ENCODE peak calls at places on chromosome 17, in ten cellular contexts. K is heart right ventricle; Y is GM23248; S is CD4-positive, CD25-positive, alpha-beta regulatory T cell; H is fibroblast of lung; R is cardiac muscle cell; G is OCI-LY7; T is stomach; E is CD8-positive, alpha-beta memory T cell; U is ovary. W is an unnamed sample. For H3K4me1, the result is how much of the 10 kb centered on the place peaks cover.

GRCh38 chr17:74875155-74875969 is 2.6 kb upstream of the FDXR start:
- DNase-seq in K (no peak), Y (no peak), S (no peak), H (no peak), R (no peak), G (no peak), T (no peak), E (no peak), U (no peak), W (no peak)

GRCh38 chr17:74539281-74539820 is 6.6 kb downstream of the CD300C start:
- DNase-seq in K (no peak), Y (no peak), S (no peak), H (no peak), R (no peak), G (no peak), T (no peak), E (no peak), U (no peak), W (peak)

GRCh38 chr17:223723-224471 is 42.4 kb upstream of the DOC2B start:
- DNase-seq in K (no peak), Y (no peak), S (no peak), H (no peak), R (no peak), G (no peak), T (no peak), E (no peak), U (peak), W (peak)

GRCh38 chr17:58432806-58433573 is 15.7 kb upstream of the RNF43 start:
- DNase-seq in K (no peak), Y (no peak), S (no peak), H (no peak), R (no peak), G (peak), T (no peak), E (no peak), U (no peak), W (no peak)

GRCh38 chr17:41013606-41014005 is 4.7 kb upstream of the KRTAP3-1 start:
- DNase-seq in K (peak), Y (peak), S (no peak), H (no peak), R (no peak), G (no peak), T (no peak), E (no peak), U (no peak), W (no peak)

GRCh38 chr17:15655162-15655561 is 28.9 kb downstream of the TRIM16 start:
- DNase-seq in K (no peak), Y (no peak), S (no peak), H (peak), R (no peak), G (no peak), T (peak), E (no peak), U (no peak), W (no peak)

GRCh38 chr17:63275318-63275967 is 170.7 kb downstream of the CYB561 start:
- DNase-seq in K (no peak), Y (peak), S (peak), H (peak), R (no peak), G (no peak), T (no peak), E (no peak), U (no peak), W (no peak)

GRCh38 chr17:979539-980405 is at the start of gene NXN:
- DNase-seq in K (peak), Y (peak), S (peak), H (peak), R (peak), G (peak), T (peak), E (peak), U (peak), W (peak)

GRCh38 chr17:62706598-62707424 is 79.3 kb downstream of the MRC2 start:
- DNase-seq in K (no peak), Y (no peak), S (no peak), H (no peak), R (no peak), G (no peak), T (no peak), E (no peak), U (no peak), W (no peak)

GRCh38 chr17:43679911-43680310 is 18.2 kb upstream of the MEOX1 start:
- DNase-seq in K (no peak), Y (no peak), S (no peak), H (no peak), R (no peak), G (no peak), T (no peak), E (no peak), U (no peak), W (no peak)

GRCh38 chr17:74832421-74832820 is 27.3 kb downstream of the GRIN2C start:
- DNase-seq in K (no peak), Y (no peak), S (no peak), H (no peak), R (no peak), G (peak), T (no peak), E (no peak), U (no peak), W (no peak)

GRCh38 chr17:151004-151403 is 13.6 kb downstream of the SCGB1C2 start:
- DNase-seq in K (no peak), Y (no peak), S (no peak), H (no peak), R (no peak), G (no peak), T (no peak), E (no peak), U (peak), W (peak)

GRCh38 chr17:55299162-55299838 is 34.5 kb downstream of the HLF start:
- DNase-seq in K (no peak), Y (no peak), S (no peak), H (no peak), R (no peak), G (no peak), T (no peak), E (no peak), U (no peak), W (no peak)

GRCh38 chr17:9195961-9196668 is 174.8 kb downstream of the NTN1 start:
- DNase-seq in K (no peak), Y (no peak), S (no peak), H (no peak), R (peak), G (no peak), T (no peak), E (no peak), U (no peak), W (no peak)

GRCh38 chr17:20109121-20109520 is 100.0 kb downstream of the SPECC1 start:
- DNase-seq in K (no peak), Y (no peak), S (no peak), H (no peak), R (no peak), G (no peak), T (no peak), E (no peak), U (no peak), W (no peak)

GRCh38 chr17:34305606-34306005 is 13.6 kb upstream of the CCL8 start:
- DNase-seq in K (no peak), Y (no peak), S (no peak), H (peak), R (no peak), G (no peak), T (no peak), E (no peak), U (no peak), W (no peak)

GRCh38 chr17:4895676-4896331 is 3.5 kb upstream of the C17orf107 start:
- DNase-seq in K (no peak), Y (no peak), S (no peak), H (no peak), R (peak), G (no peak), T (no peak), E (peak), U (peak), W (no peak)

GRCh38 chr17:32596206-32596605 is 109.4 kb downstream of the CDK5R1 start:
- DNase-seq in K (no peak), Y (no peak), S (no peak), H (no peak), R (no peak), G (no peak), T (no peak), E (no peak), U (no peak), W (no peak)

GRCh38 chr17:42562845-42563509 is 1.0 kb downstream of the COASY start:
- DNase-seq in K (no peak), Y (no peak), S (no peak), H (no peak), R (no peak), G (peak), T (no peak), E (no peak), U (no peak), W (no peak)

GRCh38 chr17:17484451-17484899 is 7.7 kb downstream of the MED9 start:
- DNase-seq in K (no peak), Y (peak), S (no peak), H (peak), R (no peak), G (no peak), T (no peak), E (no peak), U (no peak), W (no peak)

GRCh38 chr17:231191-231965 is 49.9 kb upstream of the DOC2B start:
- DNase-seq in K (no peak), Y (no peak), S (no peak), H (no peak), R (no peak), G (peak), T (no peak), E (peak), U (peak), W (no peak)

GRCh38 chr17:38447502-38448095 is 19.3 kb downstream of the ARHGAP23 start:
- DNase-seq in K (no peak), Y (no peak), S (no peak), H (no peak), R (no peak), G (no peak), T (no peak), E (no peak), U (no peak), W (no peak)

GRCh38 chr17:16384557-16384956 is 3.7 kb downstream of the UBB start:
- DNase-seq in K (no peak), Y (no peak), S (no peak), H (no peak), R (no peak), G (no peak), T (no peak), E (no peak), U (no peak), W (no peak)

GRCh38 chr17:9512323-9513168 is 63.1 kb downstream of the STX8 start:
- DNase-seq in K (no peak), Y (peak), S (no peak), H (peak), R (no peak), G (no peak), T (no peak), E (no peak), U (no peak), W (no peak)

GRCh38 chr17:73401911-73402310 is 90.1 kb upstream of the CDC42EP4 start:
- DNase-seq in K (peak), Y (no peak), S (peak), H (peak), R (peak), G (no peak), T (no peak), E (no peak), U (peak), W (peak)

GRCh38 chr17:67312265-67312664 is 54.1 kb downstream of the PSMD12 start:
- DNase-seq in K (peak), Y (no peak), S (no peak), H (no peak), R (no peak), G (no peak), T (no peak), E (no peak), U (no peak), W (no peak)

GRCh38 chr17:38728290-38728831 is 1.8 kb upstream of the CISD3 start:
- DNase-seq in K (no peak), Y (no peak), S (peak), H (no peak), R (no peak), G (peak), T (no peak), E (peak), U (no peak), W (no peak)

GRCh38 chr17:42674755-42675347 is 1.9 kb downstream of the PLEKHH3 start:
- DNase-seq in K (peak), Y (no peak), S (no peak), H (no peak), R (no peak), G (peak), T (peak), E (no peak), U (no peak), W (no peak)

GRCh38 chr17:57935833-57936807 is 19.1 kb downstream of the CUEDC1 start:
- DNase-seq in K (peak), Y (peak), S (no peak), H (peak), R (peak), G (no peak), T (no peak), E (no peak), U (peak), W (no peak)

GRCh38 chr17:60356947-60357346 is 35.0 kb downstream of the USP32 start:
- DNase-seq in K (no peak), Y (peak), S (no peak), H (peak), R (no peak), G (no peak), T (no peak), E (no peak), U (peak), W (no peak)

GRCh38 chr17:70128727-70129238 is 40.5 kb upstream of the KCNJ2 start:
- DNase-seq in K (no peak), Y (no peak), S (no peak), H (no peak), R (no peak), G (no peak), T (no peak), E (no peak), U (no peak), W (no peak)

DNA sequence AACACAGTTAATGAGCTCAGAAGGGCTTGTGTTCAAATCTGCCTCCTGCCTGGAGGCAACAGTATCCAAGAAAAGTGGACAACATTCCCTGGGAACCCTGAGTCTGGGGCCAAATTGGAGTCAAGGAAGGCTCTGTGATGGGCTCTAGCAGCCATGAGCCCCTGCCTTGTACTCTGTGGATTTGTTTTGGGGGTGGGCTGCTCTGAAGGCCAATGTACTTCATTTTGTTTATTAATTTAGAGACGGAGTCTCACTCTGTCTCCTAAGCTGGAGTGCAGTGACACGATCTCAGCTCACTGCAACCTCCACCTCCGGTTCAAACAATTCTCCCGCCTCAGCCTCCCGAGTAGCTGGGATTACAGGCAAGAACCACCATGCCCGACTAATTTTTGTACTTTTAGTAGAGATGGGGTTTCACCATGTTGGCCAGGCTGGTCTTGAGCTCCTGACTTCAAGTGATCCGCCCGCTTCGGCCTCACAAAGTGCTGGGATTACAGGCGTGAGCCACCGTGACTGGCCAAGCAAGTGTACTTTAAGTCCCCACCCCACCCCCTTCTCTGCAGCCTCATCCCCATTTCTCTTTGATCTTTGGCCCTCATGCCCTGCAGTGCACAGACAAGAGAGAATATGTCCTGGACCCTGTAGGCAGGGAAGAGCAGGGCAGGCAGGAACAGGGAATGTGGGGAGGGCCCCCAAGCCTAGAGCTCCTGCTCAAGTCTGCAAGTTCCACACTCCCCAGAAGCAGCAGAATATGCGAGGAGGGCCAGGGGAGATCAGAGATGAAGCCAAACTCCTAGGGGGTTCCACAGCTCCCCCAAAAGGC is 2.7 kb upstream of the GIP start:
- DNase-seq in K (no peak), Y (no peak), S (no peak), H (no peak), R (no peak), G (no peak), T (no peak), E (no peak), U (no peak), W (no peak)
- H3K4me1 ChIP-seq in K (under half), Y (under half), S (under half), H (under half), R (under half), G (under half), T (under half), E (under half), U (under half), W (under half)

GRCh38 chr17:77459018-77459755 is 318.4 kb downstream of the SEC14L1 start:
- DNase-seq in K (no peak), Y (no peak), S (no peak), H (no peak), R (no peak), G (peak), T (no peak), E (no peak), U (no peak), W (no peak)

GRCh38 chr17:77456951-77457548 is 316.3 kb downstream of the SEC14L1 start:
- DNase-seq in K (no peak), Y (no peak), S (no peak), H (no peak), R (no peak), G (peak), T (no peak), E (no peak), U (no peak), W (no peak)

GRCh38 chr17:77458202-77459017 is 317.6 kb downstream of the SEC14L1 start:
- DNase-seq in K (no peak), Y (no peak), S (peak), H (no peak), R (peak), G (no peak), T (no peak), E (no peak), U (no peak), W (no peak)

GRCh38 chr17:77456271-77456950 is 315.6 kb downstream of the SEC14L1 start:
- DNase-seq in K (no peak), Y (no peak), S (peak), H (no peak), R (no peak), G (peak), T (no peak), E (no peak), U (no peak), W (no peak)

DNA sequence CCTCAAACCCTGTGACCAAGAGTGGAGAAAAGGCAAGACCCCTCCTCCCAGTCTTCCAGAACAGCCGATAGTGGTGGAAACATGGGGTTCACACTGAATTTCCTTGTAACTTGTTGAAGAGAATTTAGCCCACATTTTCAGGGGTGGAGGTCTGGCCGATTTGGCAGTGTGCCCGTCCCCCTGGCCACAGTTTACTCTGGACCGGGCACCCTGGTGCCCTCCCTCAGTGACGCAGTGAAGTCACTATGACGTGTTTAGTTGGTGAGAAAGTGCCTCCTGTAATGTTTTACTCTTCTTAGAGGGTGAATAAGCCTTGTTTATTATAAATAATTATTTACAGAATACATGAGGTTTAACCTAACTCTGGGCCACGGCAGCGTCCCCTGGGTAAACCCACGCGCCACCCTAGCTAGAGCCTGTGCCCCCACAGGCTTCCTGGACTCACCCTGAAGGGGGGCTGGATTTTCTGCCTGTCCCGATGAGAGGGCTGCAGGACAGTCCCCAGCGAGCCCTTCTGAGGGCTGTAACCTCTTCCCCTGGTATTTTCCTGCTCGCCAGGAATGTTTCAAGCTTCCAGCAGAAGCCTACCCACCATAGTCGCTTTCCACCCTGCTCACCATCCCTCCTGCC is 316.9 kb downstream of the SEC14L1 start:
- DNase-seq in K (no peak), Y (no peak), S (no peak), H (no peak), R (no peak), G (no peak), T (no peak), E (no peak), U (no peak), W (no peak)
- H3K4me1 ChIP-seq in K (half or more), Y (under half), S (half or more), H (under half), R (half or more), G (half or more), T (half or more), E (half or more), U (under half), W (half or more)

DNA sequence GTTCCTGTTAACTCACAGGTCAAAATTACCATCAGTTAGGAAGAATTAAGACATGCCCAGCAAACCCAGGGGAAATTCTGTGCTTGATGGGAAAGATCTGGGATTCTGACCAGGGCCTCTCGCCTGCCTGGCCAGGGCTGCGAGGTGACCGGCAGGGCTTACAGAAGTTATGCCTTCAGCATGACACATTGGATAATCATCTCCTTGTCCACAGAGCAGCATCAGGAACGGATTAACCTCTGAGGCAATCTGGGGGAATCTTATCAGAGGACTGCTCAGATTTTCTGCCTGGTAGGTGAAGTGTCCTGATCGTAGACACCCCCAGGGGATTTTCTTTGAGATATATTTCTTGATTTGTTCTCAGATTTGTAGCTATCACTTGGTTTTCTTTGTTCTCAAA is 172.5 kb downstream of the HS3ST3A1 start:
- DNase-seq in K (no peak), Y (peak), S (no peak), H (peak), R (no peak), G (no peak), T (no peak), E (no peak), U (no peak), W (no peak)
- H3K4me1 ChIP-seq in K (under half), Y (under half), S (under half), H (under half), R (under half), G (under half), T (under half), E (under half), U (under half), W (under half)

DNA sequence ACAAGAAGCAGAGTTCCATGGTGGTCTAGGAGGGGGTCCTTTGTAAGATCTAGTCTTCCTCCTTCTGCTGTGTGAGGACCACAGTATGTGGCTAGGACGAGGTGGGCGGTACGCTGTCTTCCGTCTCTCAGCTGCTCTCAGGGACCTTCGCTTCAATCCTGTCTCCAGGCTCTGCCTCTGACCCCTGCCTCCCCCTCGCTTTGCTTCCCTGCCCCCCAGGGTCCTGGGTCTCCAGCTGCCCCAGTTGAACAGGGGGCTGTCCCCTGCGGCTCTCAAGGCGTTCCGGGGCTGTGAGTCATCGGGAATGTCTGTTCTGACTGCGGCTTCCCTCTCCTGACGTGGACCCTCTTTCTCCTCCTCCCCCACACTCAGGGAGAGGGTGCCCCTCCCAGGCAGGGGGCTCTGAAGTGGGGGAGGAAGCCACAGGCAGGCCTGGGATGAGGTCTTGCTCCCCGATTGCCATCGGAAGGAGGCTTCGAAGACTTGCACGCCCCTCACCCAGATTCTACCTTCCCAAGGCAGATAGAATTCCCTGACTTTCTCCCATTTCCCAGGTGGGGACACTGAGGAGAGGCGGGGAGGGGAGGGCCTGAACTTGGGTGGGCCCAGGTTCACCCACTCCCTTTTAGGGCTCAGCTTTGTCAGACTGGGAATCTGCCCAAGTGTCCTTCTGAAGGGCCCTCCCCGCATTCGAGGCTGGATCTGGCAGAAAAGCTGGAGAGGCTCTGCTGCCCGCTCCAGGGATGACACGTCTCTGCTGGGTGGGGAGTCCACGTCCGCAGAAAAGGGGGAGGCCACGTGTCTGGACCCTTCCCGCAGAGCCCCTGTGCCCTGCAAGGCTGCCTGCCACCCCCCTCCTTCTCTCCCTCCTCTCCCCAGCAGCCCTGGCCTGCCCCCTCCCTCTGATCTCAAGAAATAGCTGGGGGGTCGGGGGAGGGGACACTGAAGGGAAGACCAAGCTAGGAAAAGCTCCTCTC is 9.1 kb upstream of the COL1A1 start:
- DNase-seq in K (peak), Y (peak), S (no peak), H (peak), R (peak), G (no peak), T (no peak), E (no peak), U (peak), W (no peak)
- H3K4me1 ChIP-seq in K (half or more), Y (half or more), S (under half), H (half or more), R (half or more), G (under half), T (half or more), E (under half), U (under half), W (under half)